ENCODE peak calls at places on chromosomes 2 and 18, in six cellular contexts. M is stimulated activated CD8-positive, alpha-beta memory T cell treated with anti-CD3 and anti-CD28 coated beads, Interleukin-7, amount 100 ng/mL, for 1 hour; Q is endothelial cell; I is hypothalamus; X is activated gamma-delta T cell; E is amniotic stem cell. W is an unnamed sample.

GRCh38 chr2:152471499-152471898 is 136.5 kb downstream of the FMNL2 start:
- DNase-seq in Q (no peak), I (no peak), E (no peak), X (no peak), M (no peak), W (no peak)

GRCh38 chr2:39938035-39938835 is 159.2 kb upstream of the THUMPD2 start:
- DNase-seq in Q (no peak), E (peak), I (no peak), X (no peak), M (no peak), W (peak)

GRCh38 chr2:235539773-235540172 is 45.9 kb downstream of the AGAP1 start:
- DNase-seq in X (no peak), Q (no peak), M (no peak), I (no peak), E (no peak), W (no peak)

GRCh38 chr18:58045265-58046086 is 1.4 kb downstream of the NEDD4L start:
- DNase-seq in E (peak), Q (peak), M (no peak), I (peak), X (peak), W (no peak)

GRCh38 chr2:212154392-212154791 is 384.2 kb downstream of the ERBB4 start:
- DNase-seq in X (no peak), I (no peak), E (no peak), M (no peak), Q (no peak), W (no peak)

GRCh38 chr2:219629976-219630695 is 2.7 kb downstream of the SLC4A3 start:
- DNase-seq in Q (no peak), M (no peak), X (no peak), I (no peak), E (no peak), W (no peak)

GRCh38 chr18:36312806-36313395 is 15.4 kb downstream of the FHOD3 start:
- DNase-seq in M (no peak), I (no peak), E (no peak), Q (no peak), X (no peak), W (no peak)

GRCh38 chr2:54763636-54764291 is 40.3 kb downstream of the EML6 start:
- DNase-seq in M (no peak), E (no peak), X (no peak), Q (peak), I (no peak), W (no peak)

GRCh38 chr2:209523778-209524362 is 100.0 kb downstream of the MAP2 start:
- DNase-seq in I (no peak), E (peak), M (no peak), X (no peak), Q (no peak), W (no peak)

GRCh38 chr2:20491739-20492531 is 45.1 kb downstream of the RHOB start:
- DNase-seq in M (no peak), X (no peak), I (no peak), E (no peak), Q (no peak), W (no peak)

GRCh38 chr2:28949617-28950305 is 31.3 kb upstream of the TOGARAM2 start:
- DNase-seq in Q (no peak), M (no peak), E (no peak), I (no peak), X (no peak), W (no peak)

GRCh38 chr18:6785001-6785400 is 55.5 kb downstream of the ARHGAP28 start:
- DNase-seq in M (no peak), Q (no peak), X (no peak), E (no peak), I (no peak), W (no peak)

GRCh38 chr2:106147159-106147558 is 46.9 kb downstream of the UXS1 start:
- DNase-seq in I (no peak), Q (no peak), X (no peak), M (no peak), E (peak), W (peak)